ENCODE peak calls at places on chromosome 21, in six cellular contexts. A, L, X, V, O and K are unnamed samples.
A peak's percentile ranks its signal among the peaks of the same experiment; 100 is the strongest.

GRCh38 chr21:38982096-38982495 is 176.4 kb downstream of the ETS2 start:
- DNase-seq in A (no peak), L (no peak), X (peak; percentile 50), V (no peak), O (no peak), K (no peak)

GRCh38 chr21:35142036-35142825 is 93.1 kb upstream of the RUNX1 start:
- DNase-seq in A (no peak), L (no peak), X (no peak), V (no peak), O (no peak), K (no peak)

GRCh38 chr21:45739218-45740087 is 95.9 kb downstream of the PCBP3 start:
- DNase-seq in A (no peak), L (no peak), X (no peak), V (no peak), O (no peak), K (no peak)

GRCh38 chr21:41918561-41919358 is 35.1 kb downstream of the C2CD2 start:
- DNase-seq in A (no peak), L (no peak), X (no peak), V (no peak), O (no peak), K (no peak)

GRCh38 chr21:45386728-45387371 is 18.1 kb upstream of the COL18A1 start:
- DNase-seq in A (peak; percentile 47), L (no peak), X (no peak), V (no peak), O (no peak), K (no peak)

GRCh38 chr21:31752967-31753366 is 21.0 kb upstream of the SCAF4 start:
- DNase-seq in A (no peak), L (no peak), X (no peak), V (no peak), O (no peak), K (no peak)

GRCh38 chr21:35801388-35801787 is 258.9 kb downstream of the SETD4 start:
- DNase-seq in A (no peak), L (no peak), X (no peak), V (no peak), O (no peak), K (no peak)

GRCh38 chr21:17460094-17460493 is 52.7 kb upstream of the CXADR start:
- DNase-seq in A (no peak), L (no peak), X (no peak), V (no peak), O (no peak), K (no peak)

GRCh38 chr21:43269981-43270670 is 101.3 kb downstream of the CRYAA start:
- DNase-seq in A (no peak), L (no peak), X (no peak), V (no peak), O (no peak), K (no peak)

GRCh38 chr21:38930838-38931237 is 125.1 kb downstream of the ETS2 start:
- DNase-seq in A (no peak), L (no peak), X (no peak), V (no peak), O (no peak), K (no peak)

GRCh38 chr21:46621457-46622182 is 13.9 kb upstream of the PRMT2 start:
- DNase-seq in A (no peak), L (no peak), X (no peak), V (no peak), O (no peak), K (no peak)

GRCh38 chr21:28771790-28772501 is 220.7 kb downstream of the LTN1 start:
- DNase-seq in A (no peak), L (no peak), X (no peak), V (no peak), O (no peak), K (no peak)

GRCh38 chr21:35732788-35733187 is 327.5 kb downstream of the SETD4 start:
- DNase-seq in A (no peak), L (no peak), X (no peak), V (no peak), O (no peak), K (no peak)

GRCh38 chr21:34008618-34009017 is 64.8 kb upstream of the MRPS6 start:
- DNase-seq in A (no peak), L (no peak), X (no peak), V (no peak), O (no peak), K (no peak)

GRCh38 chr21:32392299-32392879 is 423 bp downstream of the URB1 start:
- DNase-seq in A (no peak), L (no peak), X (no peak), V (no peak), O (no peak), K (peak; percentile 6)

GRCh38 chr21:45590246-45590725 is 48.0 kb upstream of the SLC19A1 start:
- DNase-seq in A (peak; percentile 74), L (peak; percentile 70), X (no peak), V (peak; percentile 59), O (no peak), K (peak; percentile 76)

GRCh38 chr21:45192332-45192731 is 95.4 kb downstream of the POFUT2 start:
- DNase-seq in A (no peak), L (no peak), X (no peak), V (no peak), O (no peak), K (no peak)

GRCh38 chr21:42097860-42098259 is 26.7 kb downstream of the UMODL1 start:
- DNase-seq in A (peak; percentile 25), L (no peak), X (no peak), V (no peak), O (peak; percentile 93), K (no peak)

GRCh38 chr21:19607983-19608668 is 1204.5 kb upstream of the TMPRSS15 start:
- DNase-seq in A (no peak), L (no peak), X (no peak), V (no peak), O (no peak), K (no peak)

GRCh38 chr21:18443085-18443484 is 39.5 kb upstream of the TMPRSS15 start:
- DNase-seq in A (no peak), L (no peak), X (no peak), V (no peak), O (no peak), K (no peak)

GRCh38 chr21:45004481-45005263 is 64.8 kb downstream of the SLX9 start:
- DNase-seq in A (no peak), L (peak; percentile 5), X (no peak), V (no peak), O (no peak), K (no peak)

GRCh38 chr21:36499578-36500471 is 19.9 kb upstream of the CLDN14 start:
- DNase-seq in A (no peak), L (no peak), X (no peak), V (no peak), O (no peak), K (no peak)

GRCh38 chr21:38861006-38861405 is 55.3 kb downstream of the ETS2 start:
- DNase-seq in A (no peak), L (no peak), X (no peak), V (no peak), O (no peak), K (no peak)

GRCh38 chr21:33835920-33836319 is 79.7 kb downstream of the ATP5PO start:
- DNase-seq in A (no peak), L (no peak), X (no peak), V (no peak), O (no peak), K (no peak)

GRCh38 chr21:16363563-16363962 is 633.8 kb downstream of the USP25 start:
- DNase-seq in A (no peak), L (no peak), X (no peak), V (no peak), O (no peak), K (no peak)

GRCh38 chr21:36021251-36021837 is 39.0 kb downstream of the SETD4 start:
- DNase-seq in A (no peak), L (no peak), X (no peak), V (no peak), O (no peak), K (no peak)

GRCh38 chr21:31460985-31461384 is 116.9 kb upstream of the TIAM1 start:
- DNase-seq in A (no peak), L (no peak), X (no peak), V (no peak), O (no peak), K (no peak)